ENCODE peak calls at places on chromosomes 13 and 19, in nine cellular contexts. One of them, this sample, is unnamed.

GRCh38 chr13:101875717-101876393 is 423.4 kb downstream of the ITGBL1 start:
- DNase-seq in stimulated activated CD4-positive, alpha-beta T cell treated with anti-CD3 and anti-CD28 coated beads, Interleukin-2, amount 100 ng/mL, for 24 hours: no peak
- DNase-seq in ELF-1: no peak
- DNase-seq in GM23248: peak; percentile 12
- DNase-seq in caudate nucleus: no peak
- DNase-seq in activated naive CD4-positive, alpha-beta T cell treated with anti-CD3 and anti-CD28 coated beads, Interleukin-2, amount 50 U/mL, for 16 hours: no peak
- DNase-seq in posterior cingulate gyrus: no peak
- DNase-seq in NCI-H345: peak; percentile 91
- DNase-seq in endodermal cell: no peak
- DNase-seq in this sample: no peak

GRCh38 chr13:79749985-79750551 is 269.1 kb downstream of the NDFIP2 start:
- DNase-seq in stimulated activated CD4-positive, alpha-beta T cell treated with anti-CD3 and anti-CD28 coated beads, Interleukin-2, amount 100 ng/mL, for 24 hours: no peak
- DNase-seq in ELF-1: peak; percentile 63
- DNase-seq in GM23248: peak; percentile 94
- DNase-seq in caudate nucleus: no peak
- DNase-seq in activated naive CD4-positive, alpha-beta T cell treated with anti-CD3 and anti-CD28 coated beads, Interleukin-2, amount 50 U/mL, for 16 hours: no peak
- DNase-seq in posterior cingulate gyrus: no peak
- DNase-seq in NCI-H345: no peak
- DNase-seq in endodermal cell: peak; percentile 78
- DNase-seq in this sample: no peak

GRCh38 chr19:48498922-48499321 is 12.7 kb downstream of the LMTK3 start:
- DNase-seq in stimulated activated CD4-positive, alpha-beta T cell treated with anti-CD3 and anti-CD28 coated beads, Interleukin-2, amount 100 ng/mL, for 24 hours: no peak
- DNase-seq in ELF-1: no peak
- DNase-seq in GM23248: no peak
- DNase-seq in caudate nucleus: no peak
- DNase-seq in activated naive CD4-positive, alpha-beta T cell treated with anti-CD3 and anti-CD28 coated beads, Interleukin-2, amount 50 U/mL, for 16 hours: no peak
- DNase-seq in posterior cingulate gyrus: no peak
- DNase-seq in NCI-H345: no peak
- DNase-seq in endodermal cell: no peak
- DNase-seq in this sample: no peak

GRCh38 chr13:114043421-114044053 is 69.7 kb upstream of the C13orf46 start:
- DNase-seq in stimulated activated CD4-positive, alpha-beta T cell treated with anti-CD3 and anti-CD28 coated beads, Interleukin-2, amount 100 ng/mL, for 24 hours: no peak
- DNase-seq in ELF-1: peak; percentile 96
- DNase-seq in GM23248: peak; percentile 85
- DNase-seq in caudate nucleus: no peak
- DNase-seq in activated naive CD4-positive, alpha-beta T cell treated with anti-CD3 and anti-CD28 coated beads, Interleukin-2, amount 50 U/mL, for 16 hours: no peak
- DNase-seq in posterior cingulate gyrus: no peak
- DNase-seq in NCI-H345: no peak
- DNase-seq in endodermal cell: peak; percentile 89
- DNase-seq in this sample: peak; percentile 59

GRCh38 chr19:39428309-39429112 is 7.2 kb downstream of the RPS16 start:
- DNase-seq in stimulated activated CD4-positive, alpha-beta T cell treated with anti-CD3 and anti-CD28 coated beads, Interleukin-2, amount 100 ng/mL, for 24 hours: no peak
- DNase-seq in ELF-1: peak; percentile 94
- DNase-seq in GM23248: peak; percentile 85
- DNase-seq in caudate nucleus: no peak
- DNase-seq in activated naive CD4-positive, alpha-beta T cell treated with anti-CD3 and anti-CD28 coated beads, Interleukin-2, amount 50 U/mL, for 16 hours: no peak
- DNase-seq in posterior cingulate gyrus: no peak
- DNase-seq in NCI-H345: no peak
- DNase-seq in endodermal cell: peak; percentile 97
- DNase-seq in this sample: no peak

GRCh38 chr19:47544476-47544875 is 28.5 kb downstream of the ZNF541 start:
- DNase-seq in stimulated activated CD4-positive, alpha-beta T cell treated with anti-CD3 and anti-CD28 coated beads, Interleukin-2, amount 100 ng/mL, for 24 hours: no peak
- DNase-seq in ELF-1: no peak
- DNase-seq in GM23248: no peak
- DNase-seq in caudate nucleus: no peak
- DNase-seq in activated naive CD4-positive, alpha-beta T cell treated with anti-CD3 and anti-CD28 coated beads, Interleukin-2, amount 50 U/mL, for 16 hours: no peak
- DNase-seq in posterior cingulate gyrus: no peak
- DNase-seq in NCI-H345: no peak
- DNase-seq in endodermal cell: no peak
- DNase-seq in this sample: no peak

GRCh38 chr13:29832899-29833298 is 17.5 kb downstream of the UBL3 start:
- DNase-seq in stimulated activated CD4-positive, alpha-beta T cell treated with anti-CD3 and anti-CD28 coated beads, Interleukin-2, amount 100 ng/mL, for 24 hours: no peak
- DNase-seq in ELF-1: no peak
- DNase-seq in GM23248: no peak
- DNase-seq in caudate nucleus: no peak
- DNase-seq in activated naive CD4-positive, alpha-beta T cell treated with anti-CD3 and anti-CD28 coated beads, Interleukin-2, amount 50 U/mL, for 16 hours: no peak
- DNase-seq in posterior cingulate gyrus: no peak
- DNase-seq in NCI-H345: no peak
- DNase-seq in endodermal cell: no peak
- DNase-seq in this sample: no peak

GRCh38 chr13:32905063-32905863 is 111.0 kb upstream of the KL start:
- DNase-seq in stimulated activated CD4-positive, alpha-beta T cell treated with anti-CD3 and anti-CD28 coated beads, Interleukin-2, amount 100 ng/mL, for 24 hours: no peak
- DNase-seq in ELF-1: no peak
- DNase-seq in GM23248: peak; percentile 67
- DNase-seq in caudate nucleus: no peak
- DNase-seq in activated naive CD4-positive, alpha-beta T cell treated with anti-CD3 and anti-CD28 coated beads, Interleukin-2, amount 50 U/mL, for 16 hours: no peak
- DNase-seq in posterior cingulate gyrus: no peak
- DNase-seq in NCI-H345: peak; percentile 1
- DNase-seq in endodermal cell: no peak
- DNase-seq in this sample: no peak

GRCh38 chr13:33800646-33801186 is 17.2 kb upstream of the RFC3 start:
- DNase-seq in stimulated activated CD4-positive, alpha-beta T cell treated with anti-CD3 and anti-CD28 coated beads, Interleukin-2, amount 100 ng/mL, for 24 hours: no peak
- DNase-seq in ELF-1: no peak
- DNase-seq in GM23248: no peak
- DNase-seq in caudate nucleus: no peak
- DNase-seq in activated naive CD4-positive, alpha-beta T cell treated with anti-CD3 and anti-CD28 coated beads, Interleukin-2, amount 50 U/mL, for 16 hours: no peak
- DNase-seq in posterior cingulate gyrus: no peak
- DNase-seq in NCI-H345: no peak
- DNase-seq in endodermal cell: no peak
- DNase-seq in this sample: no peak

GRCh38 chr19:964116-964520 is 20.0 kb upstream of the WDR18 start:
- DNase-seq in stimulated activated CD4-positive, alpha-beta T cell treated with anti-CD3 and anti-CD28 coated beads, Interleukin-2, amount 100 ng/mL, for 24 hours: no peak
- DNase-seq in ELF-1: no peak
- DNase-seq in GM23248: no peak
- DNase-seq in caudate nucleus: no peak
- DNase-seq in activated naive CD4-positive, alpha-beta T cell treated with anti-CD3 and anti-CD28 coated beads, Interleukin-2, amount 50 U/mL, for 16 hours: no peak
- DNase-seq in posterior cingulate gyrus: no peak
- DNase-seq in NCI-H345: no peak
- DNase-seq in endodermal cell: no peak
- DNase-seq in this sample: no peak

GRCh38 chr19:46955114-46955812 is 64.4 kb upstream of the NPAS1 start:
- DNase-seq in stimulated activated CD4-positive, alpha-beta T cell treated with anti-CD3 and anti-CD28 coated beads, Interleukin-2, amount 100 ng/mL, for 24 hours: peak; percentile 42
- DNase-seq in ELF-1: no peak
- DNase-seq in GM23248: peak; percentile 74
- DNase-seq in caudate nucleus: no peak
- DNase-seq in activated naive CD4-positive, alpha-beta T cell treated with anti-CD3 and anti-CD28 coated beads, Interleukin-2, amount 50 U/mL, for 16 hours: peak; percentile 15
- DNase-seq in posterior cingulate gyrus: no peak
- DNase-seq in NCI-H345: no peak
- DNase-seq in endodermal cell: no peak
- DNase-seq in this sample: no peak

GRCh38 chr19:4553092-4553695 is 6.3 kb downstream of the SEMA6B start:
- DNase-seq in stimulated activated CD4-positive, alpha-beta T cell treated with anti-CD3 and anti-CD28 coated beads, Interleukin-2, amount 100 ng/mL, for 24 hours: no peak
- DNase-seq in ELF-1: no peak
- DNase-seq in GM23248: no peak
- DNase-seq in caudate nucleus: no peak
- DNase-seq in activated naive CD4-positive, alpha-beta T cell treated with anti-CD3 and anti-CD28 coated beads, Interleukin-2, amount 50 U/mL, for 16 hours: no peak
- DNase-seq in posterior cingulate gyrus: no peak
- DNase-seq in NCI-H345: no peak
- DNase-seq in endodermal cell: no peak
- DNase-seq in this sample: no peak

GRCh38 chr13:33069365-33069764 is 53.1 kb downstream of the KL start:
- DNase-seq in stimulated activated CD4-positive, alpha-beta T cell treated with anti-CD3 and anti-CD28 coated beads, Interleukin-2, amount 100 ng/mL, for 24 hours: no peak
- DNase-seq in ELF-1: no peak
- DNase-seq in GM23248: no peak
- DNase-seq in caudate nucleus: no peak
- DNase-seq in activated naive CD4-positive, alpha-beta T cell treated with anti-CD3 and anti-CD28 coated beads, Interleukin-2, amount 50 U/mL, for 16 hours: no peak
- DNase-seq in posterior cingulate gyrus: no peak
- DNase-seq in NCI-H345: no peak
- DNase-seq in endodermal cell: no peak
- DNase-seq in this sample: no peak

This sample was measured in NCI-H2171 treated with DMSO at 0.1 percent for 48 hours.